ENCODE peak calls at places on chromosomes 7 and 10, in four cellular contexts. C is suprapubic skin, Q is stomach, H is endothelial cell of umbilical vein. A is an unnamed sample.

GRCh38 chr10:3782456-3783312 is 2.3 kb downstream of the KLF6 start:
- DNase-seq in C (peak), Q (peak), H (peak), A (peak)

GRCh38 chr7:130485734-130486113 is 6.2 kb upstream of the MEST start:
- DNase-seq in C (no peak), Q (no peak), H (no peak), A (no peak)

GRCh38 chr7:30470783-30471182 is 7.8 kb downstream of the NOD1 start:
- DNase-seq in C (no peak), Q (no peak), H (peak), A (no peak)

GRCh38 chr10:73964743-73965142 is 33.2 kb upstream of the VCL start:
- DNase-seq in C (no peak), Q (no peak), H (no peak), A (no peak)

GRCh38 chr10:28959850-28960501 is 282.7 kb downstream of the BAMBI start:
- DNase-seq in C (no peak), Q (no peak), H (no peak), A (no peak)

GRCh38 chr7:5320391-5320790 is 37.6 kb downstream of the SLC29A4 start:
- DNase-seq in C (no peak), Q (no peak), H (no peak), A (no peak)

GRCh38 chr10:52198540-52198939 is 115.5 kb upstream of the DKK1 start:
- DNase-seq in C (no peak), Q (no peak), H (no peak), A (no peak)

GRCh38 chr7:91233201-91233600 is 31.0 kb upstream of the FZD1 start:
- DNase-seq in C (no peak), Q (no peak), H (no peak), A (no peak)

GRCh38 chr10:29804025-29804852 is 169.5 kb upstream of the SVIL start:
- DNase-seq in C (no peak), Q (peak), H (peak), A (no peak)

GRCh38 chr7:17521437-17521836 is 223.0 kb downstream of the AHR start:
- DNase-seq in C (no peak), Q (no peak), H (peak), A (no peak)

GRCh38 chr7:149774237-149775175 is 1.1 kb upstream of the ZNF467 start:
- DNase-seq in C (no peak), Q (no peak), H (peak), A (peak)

GRCh38 chr7:119572132-119572531 is 700.8 kb upstream of the KCND2 start:
- DNase-seq in C (no peak), Q (no peak), H (no peak), A (no peak)

GRCh38 chr7:32958046-32959025 is 1.1 kb downstream of the FKBP9 start:
- DNase-seq in C (peak), Q (peak), H (peak), A (no peak)

GRCh38 chr7:32952876-32953275 is 4.4 kb upstream of the FKBP9 start:
- DNase-seq in C (no peak), Q (no peak), H (no peak), A (no peak)

GRCh38 chr7:32957326-32958045 is at the start of gene FKBP9:
- DNase-seq in C (peak), Q (peak), H (peak), A (peak)
- TF ChIP-seq POLR2AphosphoS5 in C (no peak), Q (peak), H (peak), A (peak)

GRCh38 chr7:96670338-96671289 is 39.0 kb downstream of the SEM1 start:
- DNase-seq in C (no peak), Q (no peak), H (peak), A (no peak)

GRCh38 chr7:96675548-96675947 is 34.1 kb downstream of the SEM1 start:
- DNase-seq in C (no peak), Q (no peak), H (peak), A (no peak)

GRCh38 chr7:96671854-96672253 is 37.8 kb downstream of the SEM1 start:
- DNase-seq in C (no peak), Q (no peak), H (no peak), A (no peak)

GRCh38 chr7:96676901-96677300 is 32.7 kb downstream of the SEM1 start:
- DNase-seq in C (no peak), Q (no peak), H (no peak), A (no peak)

GRCh38 chr7:96674565-96674964 is 35.1 kb downstream of the SEM1 start:
- DNase-seq in C (no peak), Q (no peak), H (peak), A (no peak)
- TF ChIP-seq POLR2A in C (no peak), Q (no peak), H (no peak), A (no peak)

DNA sequence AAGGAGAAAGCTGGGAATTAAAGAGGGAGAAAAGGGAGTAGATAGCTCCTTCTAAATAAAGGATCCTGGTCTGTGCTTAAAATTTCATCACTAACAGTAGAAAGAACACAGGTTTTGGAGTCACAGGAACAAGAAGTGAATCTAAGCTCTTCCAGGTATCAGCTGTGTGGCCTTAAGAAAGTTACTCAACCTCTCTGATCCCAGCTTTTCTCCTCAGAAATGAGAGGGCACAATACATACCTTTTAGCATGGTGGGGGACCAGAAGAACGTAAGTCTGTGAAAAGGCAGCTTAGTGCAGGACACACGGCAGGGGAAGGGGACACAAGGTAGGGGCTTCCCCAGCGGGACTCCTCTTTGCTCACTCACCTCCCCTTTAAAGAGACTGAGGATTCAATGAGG is 13.4 kb downstream of the GFRA1 start:
- DNase-seq in C (no peak), Q (no peak), H (no peak), A (no peak)
- TF ChIP-seq POLR2AphosphoS5 in C (no peak), Q (no peak), H (no peak), A (no peak)

GRCh38 chr7:22726345-22726848 is 603 bp upstream of the IL6 start:
- DNase-seq in C (peak), Q (peak), H (peak), A (peak)

GRCh38 chr7:22726849-22727792 is at the start of gene IL6:
- DNase-seq in C (peak), Q (peak), H (peak), A (peak)

GRCh38 chr7:22729180-22729579 is 2.2 kb downstream of the IL6 start:
- DNase-seq in C (no peak), Q (no peak), H (no peak), A (no peak)

GRCh38 chr7:22730921-22731654 is 4.1 kb downstream of the IL6 start:
- DNase-seq in C (no peak), Q (no peak), H (no peak), A (no peak)

GRCh38 chr7:22728416-22729029 is 1.5 kb downstream of the IL6 start:
- DNase-seq in C (no peak), Q (no peak), H (peak), A (no peak)
- TF ChIP-seq POLR2A in C (no peak), Q (no peak), H (no peak), A (no peak)

GRCh38 chr7:20240080-20240926 is 23.1 kb upstream of the MACC1 start:
- DNase-seq in C (no peak), Q (no peak), H (no peak), A (no peak)

GRCh38 chr7:20238754-20239324 is 21.7 kb upstream of the MACC1 start:
- DNase-seq in C (no peak), Q (peak), H (no peak), A (no peak)

GRCh38 chr7:20244334-20244733 is 27.1 kb upstream of the MACC1 start:
- DNase-seq in C (no peak), Q (no peak), H (no peak), A (no peak)

GRCh38 chr7:20238268-20238753 is 21.1 kb upstream of the MACC1 start:
- DNase-seq in C (no peak), Q (no peak), H (no peak), A (no peak)

DNA sequence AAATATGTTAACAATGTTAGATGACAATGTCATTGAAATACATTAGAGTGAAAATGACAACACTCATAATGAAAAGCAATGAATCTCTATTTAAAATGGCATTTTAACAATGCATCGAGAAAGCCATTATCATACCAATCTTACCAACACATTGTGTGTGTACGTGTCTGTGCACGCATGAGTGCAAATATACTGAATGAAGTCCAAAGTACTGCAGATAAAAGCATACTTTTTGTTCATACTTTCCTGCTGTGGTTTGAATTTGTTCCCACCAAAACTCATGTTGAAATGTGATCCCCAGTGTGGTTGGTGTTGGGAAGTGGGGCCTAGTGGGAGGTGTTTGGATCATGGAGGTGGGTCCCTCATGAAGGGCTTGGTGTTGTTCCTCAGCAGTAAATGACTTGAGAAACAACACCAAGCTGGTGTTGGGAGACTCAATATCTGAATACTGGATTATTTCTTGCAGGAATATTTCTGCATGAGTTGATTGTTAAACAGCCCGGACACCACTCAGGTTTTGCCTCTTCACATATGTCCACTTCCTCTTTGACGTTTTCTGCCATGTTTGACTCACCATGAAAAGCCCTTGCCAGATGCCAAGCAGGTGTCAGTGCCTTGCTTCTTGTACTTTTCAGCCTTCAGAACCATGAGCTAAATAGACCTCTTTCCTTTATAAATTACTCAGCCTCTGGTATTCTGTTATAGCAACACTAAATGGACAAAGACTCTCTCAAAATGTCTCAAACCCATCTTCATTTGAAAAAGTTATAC is 24.5 kb upstream of the MACC1 start:
- DNase-seq in C (no peak), Q (no peak), H (no peak), A (no peak)
- TF ChIP-seq POLR2AphosphoS5 in C (no peak), Q (no peak), H (no peak), A (no peak)

A was measured in spleen.